ENCODE peak calls at places on chromosomes 7 and 10, in eight cellular contexts. E is GM23248; T is hypothalamus; X is activated T-helper 1 cell treated with anti-CD3 and anti-CD28 coated beads, Interleukin-2, amount 50 U/mL, for 16 hours; Z is NCI-H1105; B is astrocyte; F is Kasumi-1; R is fibroblast of villous mesenchyme. M is an unnamed sample.

GRCh38 chr10:87696922-87697714 is 37.4 kb downstream of the PAPSS2 start:
- DNase-seq in Z (no peak), X (no peak), E (no peak), F (no peak), B (no peak), R (no peak), T (no peak), M (peak)

GRCh38 chr7:107180378-107180777 is 11.6 kb downstream of the HBP1 start:
- DNase-seq in Z (no peak), X (peak), E (peak), F (no peak), R (peak), B (peak), T (no peak), M (peak)

GRCh38 chr7:137989127-137989526 is 12.8 kb downstream of the CREB3L2 start:
- DNase-seq in T (no peak), B (no peak), R (peak), F (no peak), E (no peak), X (no peak), Z (no peak), M (no peak)

GRCh38 chr7:134726581-134726980 is 52.9 kb upstream of the CALD1 start:
- DNase-seq in E (peak), Z (no peak), R (peak), T (no peak), X (no peak), B (no peak), F (no peak), M (no peak)

GRCh38 chr7:153324094-153324493 is 564.5 kb downstream of the ACTR3B start:
- DNase-seq in R (no peak), B (no peak), F (no peak), Z (no peak), E (no peak), T (no peak), X (no peak), M (no peak)

GRCh38 chr10:6350609-6351008 is 147.9 kb downstream of the PFKFB3 start:
- DNase-seq in E (no peak), X (no peak), Z (no peak), B (no peak), T (no peak), F (no peak), R (no peak), M (no peak)

GRCh38 chr10:10489086-10489485 is 528.6 kb upstream of the CELF2 start:
- DNase-seq in X (no peak), R (no peak), E (no peak), F (no peak), B (no peak), T (no peak), Z (no peak), M (no peak)

GRCh38 chr7:45592230-45592991 is 18.2 kb downstream of the ADCY1 start:
- DNase-seq in E (no peak), R (no peak), F (no peak), T (no peak), B (no peak), X (no peak), Z (no peak), M (no peak)

GRCh38 chr7:81161459-81162075 is 242.7 kb upstream of the SEMA3C start:
- DNase-seq in E (peak), X (no peak), F (no peak), T (no peak), Z (no peak), R (peak), B (peak), M (peak)

GRCh38 chr10:3119796-3120459 is 52.6 kb downstream of the PFKP start:
- DNase-seq in X (no peak), Z (no peak), B (no peak), E (peak), R (peak), T (no peak), F (peak), M (peak)